ENCODE peak calls at places on chromosomes 13 and 19, in ten cellular contexts. W is stimulated activated CD4-positive, alpha-beta T cell treated with anti-CD3 and anti-CD28 coated beads, Interleukin-2, amount 100 ng/mL, for 48 hours; L is naive thymus-derived CD8-positive, alpha-beta T cell; D is CD8-positive, alpha-beta memory T cell; P is H9; E is memory B cell; Z is AG10803; X is HEK293T; O is ovary; N is nucleus accumbens. M is an unnamed sample.

GRCh38 chr19:19475845-19476828 is 39.2 kb downstream of the TSSK6 start:
- DNase-seq in W (no peak), L (no peak), D (no peak), P (peak), E (no peak), Z (no peak), X (peak), O (no peak), N (no peak), M (no peak)

GRCh38 chr13:102873653-102874052 is 27.8 kb downstream of the ERCC5 start:
- DNase-seq in W (no peak), L (no peak), D (no peak), P (no peak), E (no peak), Z (no peak), X (no peak), O (no peak), N (no peak), M (no peak)

GRCh38 chr13:93398167-93398566 is 171.6 kb downstream of the GPC6 start:
- DNase-seq in W (no peak), L (no peak), D (no peak), P (no peak), E (no peak), Z (peak), X (no peak), O (no peak), N (no peak), M (no peak)

GRCh38 chr13:105502193-105502592 is 1033.3 kb downstream of the EFNB2 start:
- DNase-seq in W (no peak), L (no peak), D (no peak), P (no peak), E (no peak), Z (no peak), X (no peak), O (no peak), N (no peak), M (no peak)

GRCh38 chr19:39047076-39047475 is 14.7 kb upstream of the FBXO27 start:
- DNase-seq in W (no peak), L (no peak), D (no peak), P (no peak), E (no peak), Z (no peak), X (no peak), O (no peak), N (no peak), M (no peak)

GRCh38 chr13:98752111-98752941 is at the start of gene SLC15A1:
- DNase-seq in W (no peak), L (no peak), D (no peak), P (peak), E (no peak), Z (no peak), X (no peak), O (no peak), N (no peak), M (no peak)

GRCh38 chr13:97332725-97333124 is 101.2 kb upstream of the RAP2A start:
- DNase-seq in W (no peak), L (no peak), D (no peak), P (no peak), E (no peak), Z (peak), X (no peak), O (no peak), N (no peak), M (no peak)

GRCh38 chr19:48448563-48448962 is 2.8 kb downstream of the GRWD1 start:
- DNase-seq in W (no peak), L (no peak), D (no peak), P (no peak), E (no peak), Z (no peak), X (no peak), O (no peak), N (no peak), M (no peak)

GRCh38 chr13:61339054-61339621 is 76.5 kb downstream of the PCDH20 start:
- DNase-seq in W (no peak), L (no peak), D (no peak), P (peak), E (no peak), Z (no peak), X (no peak), O (no peak), N (no peak), M (no peak)

GRCh38 chr19:14101003-14101545 is 10.5 kb upstream of the SAMD1 start:
- DNase-seq in W (no peak), L (no peak), D (no peak), P (no peak), E (no peak), Z (no peak), X (no peak), O (no peak), N (no peak), M (no peak)

GRCh38 chr13:29436291-29436690 is 159.2 kb downstream of the SLC7A1 start:
- DNase-seq in W (no peak), L (no peak), D (no peak), P (no peak), E (no peak), Z (peak), X (no peak), O (no peak), N (no peak), M (no peak)

GRCh38 chr19:7973883-7974282 is 30.4 kb upstream of the TIMM44 start:
- DNase-seq in W (no peak), L (no peak), D (no peak), P (no peak), E (no peak), Z (no peak), X (no peak), O (no peak), N (peak), M (no peak)

GRCh38 chr19:2549701-2550191 is 73.8 kb downstream of the GADD45B start:
- DNase-seq in W (no peak), L (no peak), D (no peak), P (no peak), E (no peak), Z (peak), X (no peak), O (peak), N (peak), M (peak)

GRCh38 chr13:97222934-97223710 is 989 bp downstream of the MBNL2 start:
- DNase-seq in W (no peak), L (no peak), D (no peak), P (no peak), E (no peak), Z (peak), X (no peak), O (no peak), N (no peak), M (peak)

GRCh38 chr19:45952691-45953505 is 20.8 kb downstream of the NOVA2 start:
- DNase-seq in W (peak), L (peak), D (peak), P (peak), E (no peak), Z (peak), X (peak), O (no peak), N (peak), M (no peak)

GRCh38 chr13:43036386-43037220 is 13.2 kb downstream of the DNAJC15 start:
- DNase-seq in W (no peak), L (no peak), D (no peak), P (peak), E (no peak), Z (no peak), X (no peak), O (no peak), N (peak), M (no peak)

GRCh38 chr13:110886475-110887241 is 28.2 kb downstream of the ANKRD10 start:
- DNase-seq in W (no peak), L (no peak), D (no peak), P (no peak), E (no peak), Z (no peak), X (no peak), O (no peak), N (no peak), M (no peak)

GRCh38 chr19:55213547-55213946 is 4.2 kb upstream of the PTPRH start:
- DNase-seq in W (no peak), L (no peak), D (no peak), P (no peak), E (no peak), Z (no peak), X (no peak), O (no peak), N (no peak), M (no peak)

GRCh38 chr13:44577236-44578063 is 1.3 kb upstream of the TSC22D1 start:
- DNase-seq in W (peak), L (peak), D (peak), P (peak), E (peak), Z (peak), X (peak), O (peak), N (peak), M (peak)

GRCh38 chr13:73057284-73058025 is 1.4 kb upstream of the KLF5 start:
- DNase-seq in W (no peak), L (no peak), D (no peak), P (no peak), E (no peak), Z (no peak), X (no peak), O (no peak), N (no peak), M (no peak)

GRCh38 chr13:106415427-106415826 is 120.0 kb downstream of the EFNB2 start:
- DNase-seq in W (no peak), L (no peak), D (no peak), P (no peak), E (no peak), Z (no peak), X (no peak), O (no peak), N (no peak), M (no peak)

GRCh38 chr19:6056801-6057650 is 53.3 kb downstream of the RFX2 start:
- DNase-seq in W (no peak), L (no peak), D (no peak), P (peak), E (no peak), Z (peak), X (no peak), O (peak), N (peak), M (no peak)

GRCh38 chr13:97892717-97893116 is 60.8 kb upstream of the IPO5 start:
- DNase-seq in W (no peak), L (no peak), D (no peak), P (no peak), E (no peak), Z (peak), X (no peak), O (no peak), N (no peak), M (no peak)

GRCh38 chr19:38849746-38850230 is at the start of gene HNRNPL:
- DNase-seq in W (peak), L (peak), D (no peak), P (no peak), E (no peak), Z (no peak), X (peak), O (no peak), N (no peak), M (no peak)

GRCh38 chr19:35712910-35713845 is 4.6 kb upstream of the KMT2B start:
- DNase-seq in W (peak), L (peak), D (no peak), P (no peak), E (peak), Z (no peak), X (no peak), O (no peak), N (no peak), M (no peak)

GRCh38 chr19:33864311-33864850 is 67.7 kb downstream of the KCTD15 start:
- DNase-seq in W (no peak), L (no peak), D (no peak), P (no peak), E (no peak), Z (no peak), X (no peak), O (no peak), N (no peak), M (no peak)

GRCh38 chr19:41535029-41535622 is 40.8 kb upstream of the CEACAM21 start:
- DNase-seq in W (no peak), L (no peak), D (no peak), P (no peak), E (peak), Z (no peak), X (no peak), O (no peak), N (no peak), M (no peak)

GRCh38 chr13:87792878-87793277 is 121.7 kb downstream of the SLITRK5 start:
- DNase-seq in W (no peak), L (no peak), D (no peak), P (peak), E (no peak), Z (no peak), X (no peak), O (no peak), N (no peak), M (no peak)

GRCh38 chr19:40691421-40692211 is 1.2 kb upstream of the NUMBL start:
- DNase-seq in W (no peak), L (no peak), D (no peak), P (peak), E (no peak), Z (no peak), X (no peak), O (peak), N (no peak), M (no peak)

GRCh38 chr19:16542894-16543498 is 759 bp upstream of the CHERP start:
- DNase-seq in W (no peak), L (no peak), D (no peak), P (no peak), E (no peak), Z (peak), X (no peak), O (no peak), N (no peak), M (no peak)

GRCh38 chr19:38012290-38012689 is 105.3 kb downstream of the SIPA1L3 start:
- DNase-seq in W (no peak), L (no peak), D (no peak), P (no peak), E (no peak), Z (no peak), X (no peak), O (no peak), N (no peak), M (no peak)

GRCh38 chr13:24151864-24152263 is 8.7 kb upstream of the SPATA13 start:
- DNase-seq in W (no peak), L (no peak), D (no peak), P (no peak), E (no peak), Z (no peak), X (no peak), O (no peak), N (no peak), M (no peak)

GRCh38 chr13:110233682-110234280 is 73.2 kb downstream of the COL4A1 start:
- DNase-seq in W (no peak), L (no peak), D (no peak), P (no peak), E (no peak), Z (peak), X (no peak), O (no peak), N (no peak), M (no peak)

GRCh38 chr19:6273701-6274601 is 5.8 kb downstream of the MLLT1 start:
- DNase-seq in W (no peak), L (no peak), D (no peak), P (no peak), E (no peak), Z (peak), X (peak), O (peak), N (peak), M (no peak)

GRCh38 chr13:23372264-23372905 is 61.1 kb downstream of the SACS start:
- DNase-seq in W (no peak), L (no peak), D (no peak), P (no peak), E (no peak), Z (peak), X (no peak), O (no peak), N (no peak), M (no peak)

GRCh38 chr19:38009650-38010229 is 102.7 kb downstream of the SIPA1L3 start:
- DNase-seq in W (no peak), L (no peak), D (no peak), P (no peak), E (no peak), Z (no peak), X (no peak), O (no peak), N (no peak), M (no peak)

GRCh38 chr19:55111238-55111831 is 6.1 kb downstream of the PPP1R12C start:
- DNase-seq in W (no peak), L (no peak), D (no peak), P (no peak), E (no peak), Z (no peak), X (no peak), O (no peak), N (no peak), M (no peak)

GRCh38 chr19:38285567-38285966 is 18.5 kb upstream of the C19orf33 start:
- DNase-seq in W (no peak), L (no peak), D (no peak), P (no peak), E (no peak), Z (peak), X (no peak), O (no peak), N (no peak), M (no peak)

GRCh38 chr13:112452380-112453206 is 76.4 kb downstream of the SPACA7 start:
- DNase-seq in W (no peak), L (no peak), D (no peak), P (peak), E (no peak), Z (no peak), X (no peak), O (no peak), N (no peak), M (no peak)

M was measured in SK-N-MC.